ENCODE peak calls at places on chromosome X, in five cellular contexts. M is trophoblast cell, H is H9, Q is mesenchymal stem cell, W is H1. B is an unnamed sample.

GRCh38 chrX:69073241-69073640 is 92.0 kb downstream of the PJA1 start:
- DNase-seq in Q (no peak), H (no peak), M (no peak), W (no peak), B (no peak)

GRCh38 chrX:108126661-108127060 is 35.1 kb downstream of the ATG4A start:
- DNase-seq in M (no peak), Q (peak), H (no peak), W (no peak), B (no peak)

GRCh38 chrX:97685753-97686152 is 802.0 kb downstream of the RPA4 start:
- DNase-seq in Q (peak), M (peak), H (no peak), W (no peak), B (no peak)

GRCh38 chrX:37722595-37722994 is 37.0 kb downstream of the XK start:
- DNase-seq in H (no peak), Q (no peak), M (no peak), W (no peak), B (no peak)

GRCh38 chrX:107678957-107679740 is 50.8 kb downstream of the PRPS1 start:
- DNase-seq in Q (peak), M (no peak), H (peak), W (no peak), B (no peak)

GRCh38 chrX:37685452-37686347 is at the start of gene XK:
- DNase-seq in W (peak), H (peak), Q (peak), M (peak), B (peak)

GRCh38 chrX:110167952-110168451 is 149.9 kb downstream of the AMMECR1 start:
- DNase-seq in H (peak), M (peak), W (peak), Q (peak), B (peak)

GRCh38 chrX:11190745-11191510 is 79.8 kb downstream of the HCCS start:
- DNase-seq in M (no peak), Q (no peak), W (no peak), H (no peak), B (no peak)

GRCh38 chrX:107480272-107480671 is 30.8 kb downstream of the FRMPD3 start:
- DNase-seq in M (no peak), W (no peak), H (no peak), Q (no peak), B (no peak)

GRCh38 chrX:341541-342101 is 23.0 kb upstream of the GTPBP6 start:
- DNase-seq in M (no peak), Q (no peak), W (peak), H (no peak), B (no peak)

GRCh38 chrX:123310112-123310511 is 126.0 kb downstream of the GRIA3 start:
- DNase-seq in H (no peak), Q (no peak), M (no peak), W (no peak), B (no peak)

GRCh38 chrX:96425204-96425603 is 259.4 kb upstream of the DIAPH2 start:
- DNase-seq in M (no peak), Q (no peak), W (no peak), H (no peak), B (no peak)

GRCh38 chrX:21747523-21747922 is 10.4 kb downstream of the SMPX start:
- DNase-seq in M (no peak), H (no peak), W (no peak), Q (no peak), B (no peak)

GRCh38 chrX:108735680-108736508 is 469 bp downstream of the IRS4 start:
- DNase-seq in Q (peak), H (no peak), W (peak), M (no peak), B (no peak)

GRCh38 chrX:119880552-119881437 is 9.2 kb downstream of the NDUFA1 start:
- DNase-seq in H (peak), M (peak), W (no peak), Q (peak), B (no peak)

DNA sequence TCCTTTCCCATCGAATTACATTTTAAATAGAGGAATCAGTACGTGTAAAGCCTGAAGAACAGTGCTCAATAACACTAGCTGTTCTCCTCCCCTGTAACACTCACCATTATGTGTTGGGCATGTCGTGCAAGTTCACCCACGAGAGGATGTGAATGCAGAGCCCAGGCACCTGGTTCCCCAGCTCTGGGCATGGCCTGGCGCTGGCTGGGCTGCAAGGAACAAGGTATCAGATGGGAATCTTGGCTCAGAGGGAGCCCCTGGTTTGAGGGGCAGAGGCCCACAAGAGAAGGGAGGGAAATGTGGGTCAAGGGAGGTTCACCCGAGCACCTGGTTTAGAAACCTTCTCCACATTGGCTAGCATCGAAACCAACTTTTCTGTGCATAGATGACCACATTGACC is 41.7 kb upstream of the MTM1 start:
- DNase-seq in M (no peak), W (no peak), Q (no peak), H (no peak), B (no peak)
- H2BK12ac ChIP-seq in M (no peak), W (no peak), Q (no peak), H (no peak), B (no peak)

DNA sequence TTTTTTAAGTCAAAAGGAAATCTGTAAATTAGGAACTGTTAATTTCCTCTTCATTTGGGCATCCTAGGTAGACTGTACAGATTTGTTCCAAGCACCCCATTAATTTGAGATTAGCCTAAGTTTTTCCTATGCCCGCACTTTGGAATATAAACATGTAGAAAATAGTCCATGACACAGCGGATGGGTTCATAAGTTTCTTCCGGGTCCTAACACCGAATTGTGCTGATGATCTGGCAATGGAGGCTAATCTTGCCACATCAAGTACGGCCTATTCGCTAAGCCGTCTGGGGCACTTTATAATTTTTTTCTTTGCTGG is 1.2 kb upstream of the USP9X start:
- DNase-seq in H (no peak), M (no peak), Q (no peak), W (no peak), B (no peak)
- H3K14ac ChIP-seq in H (no peak), M (peak), Q (no peak), W (no peak), B (no peak)

DNA sequence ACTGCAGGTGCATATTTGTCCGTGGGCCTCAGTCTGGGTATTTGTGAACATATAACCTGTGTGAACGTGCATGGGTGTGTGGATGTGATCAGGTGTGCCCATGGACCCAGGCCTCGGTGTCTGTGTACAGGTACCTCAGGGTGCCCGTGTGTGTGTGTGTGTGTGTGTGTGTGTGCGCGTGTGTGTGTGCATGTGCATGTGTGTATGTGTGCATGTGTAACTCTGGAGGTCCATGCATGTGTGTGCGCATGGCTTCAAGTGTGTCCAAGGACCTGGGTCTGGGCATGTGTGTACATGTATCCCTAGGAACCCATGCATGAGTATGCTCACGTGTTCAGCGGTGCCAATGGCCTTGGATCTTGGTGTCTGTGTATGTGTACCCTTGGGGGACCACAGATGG is 15.8 kb downstream of the FTSJ1 start:
- DNase-seq in Q (no peak), W (no peak), M (no peak), H (no peak), B (no peak)
- H4K91ac ChIP-seq in Q (peak), W (no peak), M (no peak), H (no peak), B (no peak)

DNA sequence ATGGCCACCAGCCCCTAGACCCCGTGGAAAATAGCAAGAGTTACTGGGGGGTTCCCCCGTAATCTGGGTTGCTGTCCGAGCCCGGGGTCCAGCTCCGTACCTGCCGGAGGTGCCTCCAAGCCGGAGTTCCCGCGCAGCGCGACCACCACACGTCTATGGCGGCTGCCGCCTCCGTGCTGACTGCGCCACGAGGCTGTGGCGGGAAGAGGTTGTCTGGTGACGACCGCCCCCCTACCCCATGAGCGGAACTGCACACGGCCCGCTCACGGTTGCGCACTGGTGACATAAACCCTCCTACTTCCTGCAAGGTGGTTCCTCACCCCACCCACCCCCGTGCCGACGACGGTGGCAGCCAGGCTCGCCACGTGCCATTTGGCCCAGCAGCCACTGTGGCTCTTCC is at the start of gene PNMA5:
- DNase-seq in W (no peak), H (no peak), Q (no peak), M (no peak), B (no peak)
- H2BK12ac ChIP-seq in W (no peak), H (no peak), Q (no peak), M (no peak), B (no peak)